ENCODE peak calls at places on chromosome 6, in eight cellular contexts. V is neural progenitor cell; K is PC-9; E is HCT116; B is AG04450; M is tibial nerve; U is effector memory CD4-positive, alpha-beta T cell; Q is neuronal stem cell. J is an unnamed sample.

GRCh38 chr6:140062042-140063041 is 687.9 kb upstream of the CITED2 start:
- DNase-seq in B (peak), U (no peak), M (peak), K (peak), E (no peak), V (no peak), Q (no peak), J (peak)

GRCh38 chr6:214428-214827 is 77.9 kb upstream of the DUSP22 start:
- DNase-seq in U (no peak), M (no peak), V (no peak), K (no peak), B (no peak), Q (no peak), E (no peak), J (no peak)

GRCh38 chr6:130928158-130928917 is 101.1 kb downstream of the SMLR1 start:
- DNase-seq in E (no peak), V (no peak), K (no peak), Q (no peak), M (no peak), U (no peak), B (no peak), J (no peak)

GRCh38 chr6:119985952-119986736 is 636.6 kb upstream of the MAN1A1 start:
- DNase-seq in B (no peak), Q (no peak), V (no peak), U (no peak), K (no peak), M (no peak), E (no peak), J (peak)

GRCh38 chr6:97189767-97190166 is 93.2 kb downstream of the MMS22L start:
- DNase-seq in Q (no peak), V (no peak), M (no peak), K (no peak), U (no peak), E (no peak), B (no peak), J (peak)

GRCh38 chr6:118869350-118869749 is 24.6 kb upstream of the ASF1A start:
- DNase-seq in E (no peak), V (no peak), K (no peak), M (no peak), U (no peak), B (no peak), Q (no peak), J (peak)

GRCh38 chr6:25050356-25050755 is 114.6 kb upstream of the RIPOR2 start:
- DNase-seq in U (peak), E (no peak), V (no peak), B (peak), Q (no peak), M (no peak), K (no peak), J (peak)

GRCh38 chr6:12334524-12335130 is 44.5 kb downstream of the EDN1 start:
- DNase-seq in V (no peak), U (no peak), K (no peak), E (no peak), Q (no peak), M (no peak), B (no peak), J (no peak)

GRCh38 chr6:83429857-83430605 is 820 bp downstream of the ME1 start:
- DNase-seq in Q (peak), E (peak), U (no peak), M (no peak), K (peak), V (peak), B (no peak), J (peak)

GRCh38 chr6:45691426-45691825 is 313.7 kb upstream of the SUPT3H start:
- DNase-seq in Q (no peak), B (no peak), K (no peak), U (no peak), V (no peak), E (no peak), M (no peak), J (no peak)

GRCh38 chr6:74574794-74575193 is 631.1 kb downstream of the COL12A1 start:
- DNase-seq in M (no peak), Q (no peak), V (peak), K (no peak), U (no peak), E (peak), B (no peak), J (no peak)

GRCh38 chr6:121780325-121781313 is 345.2 kb downstream of the GJA1 start:
- DNase-seq in V (no peak), M (peak), E (peak), B (peak), Q (no peak), K (no peak), U (no peak), J (peak)

GRCh38 chr6:103983860-103984259 is 875.9 kb downstream of the HACE1 start:
- DNase-seq in B (no peak), E (no peak), U (no peak), K (peak), M (no peak), V (no peak), Q (no peak), J (no peak)

GRCh38 chr6:138800377-138801150 is 4.7 kb downstream of the ECT2L start:
- DNase-seq in U (no peak), M (no peak), V (no peak), K (no peak), B (no peak), Q (no peak), E (no peak), J (no peak)

GRCh38 chr6:119499797-119500196 is 150.2 kb upstream of the MAN1A1 start:
- DNase-seq in B (no peak), K (no peak), U (no peak), Q (no peak), V (no peak), M (no peak), E (no peak), J (no peak)

GRCh38 chr6:29875257-29875656 is 47.6 kb downstream of the HLA-G start:
- DNase-seq in M (no peak), K (no peak), E (no peak), U (no peak), Q (no peak), V (no peak), B (no peak), J (no peak)

GRCh38 chr6:132070356-132070755 is 119.2 kb upstream of the CCN2 start:
- DNase-seq in U (no peak), K (no peak), Q (no peak), M (no peak), B (no peak), V (no peak), E (no peak), J (peak)

GRCh38 chr6:46102123-46102522 is 27.7 kb upstream of the ENPP4 start:
- DNase-seq in B (no peak), K (no peak), M (no peak), U (no peak), Q (no peak), E (no peak), V (no peak), J (peak)

GRCh38 chr6:169700296-169700695 is 1.5 kb downstream of the WDR27 start:
- DNase-seq in V (no peak), M (no peak), B (no peak), E (no peak), Q (no peak), K (no peak), U (no peak), J (no peak)

GRCh38 chr6:35054106-35054742 is 86.9 kb downstream of the TCP11 start:
- DNase-seq in K (no peak), M (no peak), Q (no peak), B (no peak), U (no peak), E (no peak), V (no peak), J (no peak)

GRCh38 chr6:117399924-117400323 is 25.8 kb downstream of the ROS1 start:
- DNase-seq in B (no peak), V (no peak), Q (no peak), U (no peak), K (no peak), M (no peak), E (no peak), J (no peak)

GRCh38 chr6:36671687-36672375 is 6.7 kb upstream of the CDKN1A start:
- DNase-seq in Q (no peak), U (no peak), K (no peak), M (no peak), B (no peak), E (no peak), V (no peak), J (no peak)

GRCh38 chr6:40715501-40716403 is 128.6 kb upstream of the LRFN2 start:
- DNase-seq in M (no peak), Q (no peak), U (no peak), B (no peak), E (no peak), V (peak), K (no peak), J (no peak)

GRCh38 chr6:85797993-85798392 is 155.3 kb upstream of the SYNCRIP start:
- DNase-seq in B (no peak), U (no peak), V (no peak), K (no peak), E (no peak), M (no peak), Q (no peak), J (no peak)

GRCh38 chr6:16803294-16804006 is 42.2 kb upstream of the ATXN1 start:
- DNase-seq in V (peak), K (no peak), B (peak), U (no peak), Q (no peak), E (no peak), M (no peak), J (peak)

GRCh38 chr6:108565091-108565766 is 4.5 kb downstream of the FOXO3 start:
- DNase-seq in B (no peak), K (no peak), V (no peak), Q (no peak), E (no peak), M (no peak), U (no peak), J (peak)

GRCh38 chr6:141956046-141956761 is 176.5 kb upstream of the GJE1 start:
- DNase-seq in Q (no peak), K (no peak), V (no peak), B (no peak), E (no peak), U (no peak), M (no peak), J (peak)

GRCh38 chr6:33627876-33628275 is 6.8 kb downstream of the ITPR3 start:
- DNase-seq in B (no peak), K (no peak), Q (no peak), V (peak), U (no peak), M (no peak), E (no peak), J (no peak)

GRCh38 chr6:35080821-35081425 is 60.2 kb downstream of the TCP11 start:
- DNase-seq in M (no peak), B (no peak), E (no peak), Q (no peak), K (no peak), V (no peak), U (no peak), J (peak)

GRCh38 chr6:109096198-109096597 is 891 bp downstream of the CEP57L1 start:
- DNase-seq in B (no peak), K (no peak), E (no peak), U (no peak), V (no peak), Q (no peak), M (no peak), J (no peak)

GRCh38 chr6:114364295-114364694 is 21.5 kb upstream of the HS3ST5 start:
- DNase-seq in B (peak), Q (no peak), E (no peak), K (no peak), V (peak), M (no peak), U (no peak), J (peak)

GRCh38 chr6:3419624-3420272 is 37.1 kb downstream of the SLC22A23 start:
- DNase-seq in M (no peak), Q (no peak), E (no peak), K (no peak), V (no peak), B (no peak), U (no peak), J (peak)

GRCh38 chr6:12522347-12522746 is 194.2 kb upstream of the PHACTR1 start:
- DNase-seq in B (no peak), E (no peak), M (no peak), K (no peak), V (no peak), Q (no peak), U (no peak), J (peak)

GRCh38 chr6:150297327-150298028 is 71.3 kb upstream of the IYD start:
- DNase-seq in M (no peak), E (no peak), V (no peak), Q (no peak), K (peak), B (no peak), U (no peak), J (peak)

GRCh38 chr6:2441881-2442475 is 196.6 kb upstream of the GMDS start:
- DNase-seq in K (peak), Q (no peak), B (no peak), E (no peak), U (no peak), V (no peak), M (no peak), J (no peak)

GRCh38 chr6:946546-946945 is 253.6 kb upstream of the EXOC2 start:
- DNase-seq in Q (no peak), B (no peak), U (no peak), V (no peak), K (no peak), E (no peak), M (no peak), J (no peak)

GRCh38 chr6:148749678-148750077 is 2.8 kb downstream of the UST start:
- DNase-seq in E (no peak), M (no peak), U (no peak), Q (no peak), K (no peak), V (no peak), B (no peak), J (no peak)

GRCh38 chr6:148750826-148751225 is 4.0 kb downstream of the UST start:
- DNase-seq in U (no peak), B (no peak), K (no peak), M (no peak), E (no peak), V (no peak), Q (no peak), J (peak)

GRCh38 chr6:148747145-148747492 is 289 bp downstream of the UST start:
- DNase-seq in U (no peak), K (peak), B (no peak), Q (peak), V (no peak), E (no peak), M (peak), J (no peak)

GRCh38 chr6:148747493-148748160 is 797 bp downstream of the UST start:
- DNase-seq in U (peak), Q (peak), V (peak), K (peak), B (no peak), E (no peak), M (peak), J (peak)

GRCh38 chr6:148751233-148751632 is 4.4 kb downstream of the UST start:
- DNase-seq in K (no peak), E (no peak), B (no peak), M (no peak), V (no peak), U (no peak), Q (no peak), J (no peak)
- H3K27ac ChIP-seq in K (no peak), E (no peak), B (no peak), M (no peak), V (no peak), U (no peak), Q (no peak), J (no peak)

GRCh38 chr6:163457637-163458561 is 43.4 kb downstream of the QKI start:
- DNase-seq in K (no peak), V (no peak), E (no peak), M (no peak), B (peak), U (no peak), Q (no peak), J (peak)
- H3K27ac ChIP-seq in K (no peak), V (no peak), E (no peak), M (peak), B (peak), U (no peak), Q (no peak), J (no peak)

GRCh38 chr6:49570474-49571079 is 20.1 kb downstream of the C6orf141 start:
- DNase-seq in B (no peak), Q (no peak), M (no peak), K (no peak), V (no peak), U (no peak), E (no peak), J (no peak)
- H3K27ac ChIP-seq in B (no peak), Q (no peak), M (no peak), K (no peak), V (no peak), U (no peak), E (no peak), J (no peak)

GRCh38 chr6:160076009-160076408 is 45.6 kb upstream of the SLC22A1 start:
- DNase-seq in Q (no peak), U (no peak), V (no peak), B (no peak), E (no peak), K (no peak), M (no peak), J (no peak)
- H3K27ac ChIP-seq in Q (no peak), U (no peak), V (no peak), B (no peak), E (no peak), K (no peak), M (no peak), J (no peak)

DNA sequence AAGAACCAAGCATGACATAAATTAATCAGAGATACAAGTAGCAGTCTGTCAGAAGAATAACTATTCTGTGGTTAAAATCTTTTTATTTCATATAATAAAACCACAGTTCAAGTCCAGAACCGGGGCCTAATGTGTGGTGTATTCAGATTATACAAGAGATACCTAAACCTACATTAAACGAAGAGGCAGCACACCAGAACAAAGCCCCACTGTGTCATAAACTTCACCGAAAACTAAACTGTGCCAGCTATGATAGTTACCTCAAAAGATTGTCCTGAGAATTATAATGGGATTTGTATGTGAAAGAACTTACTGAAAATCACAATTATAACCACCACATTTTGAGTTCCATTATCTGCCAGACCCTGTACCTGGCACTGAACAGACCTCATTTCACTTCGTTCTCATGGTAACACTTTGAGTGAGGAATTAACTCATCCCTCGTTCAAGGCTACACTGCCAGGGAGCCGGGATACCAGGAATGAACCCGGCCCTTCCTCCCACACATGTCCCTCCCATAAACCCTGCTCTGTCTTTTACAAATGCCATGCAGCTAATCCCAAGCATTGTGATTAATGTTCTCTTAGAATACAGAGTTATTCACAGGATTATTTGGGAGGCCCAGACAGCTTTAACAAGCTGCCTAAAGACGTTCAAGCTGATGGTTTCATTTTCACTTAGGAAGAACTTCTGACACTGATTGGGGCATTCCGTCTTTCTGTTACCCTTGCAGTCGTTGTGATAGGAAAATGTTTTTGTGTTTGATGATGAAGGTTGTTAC is 42.7 kb upstream of the CD83 start:
- DNase-seq in E (no peak), B (no peak), U (no peak), Q (no peak), K (no peak), M (no peak), V (no peak), J (no peak)
- H3K27ac ChIP-seq in E (no peak), B (no peak), U (peak), Q (no peak), K (no peak), M (peak), V (no peak), J (peak)

DNA sequence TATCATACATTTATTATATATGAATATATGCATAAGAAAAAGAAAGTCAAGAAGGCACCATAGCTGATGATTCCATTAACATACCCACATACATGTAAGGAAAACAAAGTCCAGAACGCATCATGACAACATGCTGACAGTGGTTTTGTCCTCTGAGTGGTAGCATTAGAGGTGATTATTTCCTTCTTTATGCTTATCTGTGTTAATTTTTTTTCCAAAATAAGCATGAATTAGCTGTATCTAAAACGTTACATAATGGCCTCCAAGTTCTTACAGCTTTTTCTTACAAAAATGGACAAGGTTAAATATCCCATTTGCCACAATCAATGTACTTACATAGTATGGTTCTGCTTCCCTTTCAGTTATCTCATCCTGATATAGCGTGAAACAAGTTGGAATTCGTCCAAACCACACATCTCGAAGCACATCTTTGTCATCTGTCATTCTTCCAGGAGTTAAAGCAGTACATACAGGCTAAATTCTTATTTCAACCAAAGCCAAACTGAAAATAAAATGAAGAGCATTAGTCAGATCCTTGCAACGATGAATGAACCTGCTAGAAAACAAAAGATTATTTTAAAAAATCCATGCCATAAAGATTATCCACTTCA is 9.7 kb downstream of the ATG5 start:
- DNase-seq in K (no peak), E (no peak), Q (no peak), U (no peak), M (no peak), B (no peak), V (no peak), J (peak)
- H3K27ac ChIP-seq in K (no peak), E (no peak), Q (no peak), U (no peak), M (no peak), B (no peak), V (no peak), J (no peak)

DNA sequence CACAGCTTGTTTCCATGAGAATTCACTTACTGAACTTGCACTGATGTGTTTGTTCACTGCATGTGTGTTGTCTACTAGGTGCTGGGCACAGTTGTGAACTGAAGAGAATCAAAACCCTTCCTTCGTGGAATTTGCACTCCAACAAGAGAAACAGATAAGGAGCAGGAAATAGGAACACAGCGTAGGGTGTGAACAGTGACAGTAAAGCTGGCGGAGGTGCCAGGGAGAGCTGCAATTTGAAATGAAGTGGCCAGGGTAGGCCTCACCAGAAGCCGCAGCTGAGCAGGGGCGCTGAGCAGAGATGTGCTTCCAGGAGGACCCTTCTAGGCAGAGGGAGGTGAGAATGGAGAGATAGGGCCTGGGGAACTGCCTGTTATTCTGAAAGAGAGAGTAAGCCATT is 114.9 kb upstream of the AFDN start:
- DNase-seq in M (no peak), U (no peak), Q (no peak), B (no peak), K (no peak), V (no peak), E (no peak), J (no peak)
- H3K27ac ChIP-seq in M (no peak), U (no peak), Q (no peak), B (no peak), K (no peak), V (no peak), E (no peak), J (no peak)

DNA sequence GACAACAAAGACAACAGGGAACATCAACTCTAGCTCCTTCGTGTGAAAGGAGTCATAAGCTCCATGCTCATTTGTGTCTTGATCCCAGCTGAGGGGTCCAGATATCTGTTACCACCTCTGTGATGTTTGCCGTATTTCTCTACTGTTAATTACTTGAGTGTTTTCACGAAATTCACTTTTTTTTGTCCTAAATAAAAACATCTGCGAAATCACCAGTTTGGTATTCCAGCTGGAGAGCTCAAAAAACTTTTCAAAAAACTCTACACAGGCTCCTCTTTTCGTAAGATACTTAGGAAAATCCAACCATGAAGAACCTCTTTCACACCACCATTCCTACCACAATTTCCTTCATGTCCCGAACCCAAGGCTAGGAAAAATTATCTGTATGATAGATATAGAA is 25.3 kb downstream of the TRAF3IP2 start:
- DNase-seq in B (no peak), V (no peak), M (no peak), E (no peak), Q (no peak), U (no peak), K (no peak), J (no peak)
- H3K27ac ChIP-seq in B (no peak), V (no peak), M (no peak), E (no peak), Q (no peak), U (no peak), K (no peak), J (no peak)